ENCODE peak calls at places on chromosomes 11 and 22, in ten cellular contexts. C is NCI-H2081; N is EH; K is right atrium auricular region; X is T1000; R is GM04504; A is sigmoid colon; V is iris pigment epithelial cell; J is activated naive CD4-positive, alpha-beta T cell treated with Interleukin-2 at 50 U/mL for 16 hours; B is Peyer's patch. U is an unnamed sample.

GRCh38 chr11:101723371-101723770 is 139.6 kb upstream of the TRPC6 start:
- DNase-seq in C (no peak), N (no peak), K (no peak), X (no peak), R (no peak), A (no peak), V (no peak), J (no peak), B (no peak), U (no peak)

GRCh38 chr11:69249641-69250502 is 44.1 kb upstream of the MYEOV start:
- DNase-seq in C (no peak), N (peak), K (no peak), X (no peak), R (no peak), A (peak), V (peak), J (no peak), B (no peak), U (no peak)

GRCh38 chr11:117565709-117566108 is 231.3 kb downstream of the DSCAML1 start:
- DNase-seq in C (no peak), N (no peak), K (no peak), X (no peak), R (no peak), A (no peak), V (no peak), J (no peak), B (peak), U (no peak)

GRCh38 chr11:85974126-85974525 is 94.8 kb downstream of the PICALM start:
- DNase-seq in C (no peak), N (no peak), K (no peak), X (no peak), R (no peak), A (no peak), V (peak), J (no peak), B (no peak), U (no peak)

GRCh38 chr22:35315141-35315854 is 15.6 kb downstream of the TOM1 start:
- DNase-seq in C (no peak), N (no peak), K (no peak), X (no peak), R (no peak), A (peak), V (no peak), J (no peak), B (no peak), U (no peak)

GRCh38 chr11:111454561-111455192 is 57.5 kb downstream of the BTG4 start:
- DNase-seq in C (peak), N (peak), K (no peak), X (peak), R (no peak), A (no peak), V (peak), J (peak), B (no peak), U (peak)

GRCh38 chr11:45092901-45093760 is 53.3 kb upstream of the PRDM11 start:
- DNase-seq in C (no peak), N (peak), K (no peak), X (no peak), R (no peak), A (no peak), V (peak), J (peak), B (no peak), U (no peak)

GRCh38 chr11:71491531-71492329 is 35.3 kb upstream of the KRTAP5-7 start:
- DNase-seq in C (no peak), N (no peak), K (peak), X (no peak), R (no peak), A (peak), V (no peak), J (no peak), B (peak), U (no peak)

GRCh38 chr11:70478194-70478890 is 80.0 kb downstream of the CTTN start:
- DNase-seq in C (no peak), N (no peak), K (no peak), X (no peak), R (no peak), A (no peak), V (no peak), J (no peak), B (no peak), U (no peak)

U was measured in Kasumi-1.